ENCODE peak calls at places on chromosomes 11 and 22, in nine cellular contexts. Z is breast epithelium; H is neural progenitor cell; M is effector memory CD4-positive, alpha-beta T cell; R is K562; A is CD8-positive, alpha-beta memory T cell; L is keratinocyte; X is IMR-90; I is GM23248. N is an unnamed sample.
A peak's percentile ranks its signal among the peaks of the same experiment; 100 is the strongest.

GRCh38 chr11:68150029-68150428 is 28.8 kb upstream of the CHKA start:
- DNase-seq in Z (no peak), H (no peak), M (no peak), R (peak; percentile 76), A (no peak), L (peak; percentile 7), X (peak; percentile 57), I (no peak), N (peak; percentile 89)

GRCh38 chr11:79708319-79708928 is 267.6 kb upstream of the TENM4 start:
- DNase-seq in Z (no peak), H (peak; percentile 72), M (no peak), R (peak; percentile 3), A (no peak), L (no peak), X (peak; percentile 50), I (peak; percentile 43), N (no peak)

GRCh38 chr11:7444582-7444981 is 40.7 kb upstream of the OLFML1 start:
- DNase-seq in Z (no peak), H (peak; percentile 60), M (no peak), R (no peak), A (no peak), L (no peak), X (no peak), I (no peak), N (no peak)

GRCh38 chr11:64437426-64437825 is 78.5 kb downstream of the RPS6KA4 start:
- DNase-seq in Z (no peak), H (no peak), M (no peak), R (no peak), A (no peak), L (no peak), X (no peak), I (no peak), N (no peak)

GRCh38 chr11:64385953-64386704 is 27.2 kb downstream of the RPS6KA4 start:
- DNase-seq in Z (no peak), H (no peak), M (no peak), R (no peak), A (no peak), L (no peak), X (peak; percentile 35), I (peak; percentile 62), N (no peak)

GRCh38 chr11:67372232-67372992 is 986 bp downstream of the CLCF1 start:
- DNase-seq in Z (no peak), H (peak; percentile 69), M (no peak), R (peak; percentile 67), A (no peak), L (no peak), X (no peak), I (peak; percentile 48), N (peak; percentile 47)

GRCh38 chr11:45246241-45246640 is 39.9 kb downstream of the SYT13 start:
- DNase-seq in Z (no peak), H (no peak), M (no peak), R (no peak), A (no peak), L (no peak), X (no peak), I (no peak), N (no peak)

GRCh38 chr11:28339488-28339887 is 231.3 kb downstream of the METTL15 start:
- DNase-seq in Z (no peak), H (no peak), M (no peak), R (no peak), A (no peak), L (no peak), X (no peak), I (no peak), N (no peak)

GRCh38 chr11:31887180-31887579 is 76.1 kb upstream of the PAX6 start:
- DNase-seq in Z (no peak), H (peak; percentile 37), M (no peak), R (peak; percentile 54), A (no peak), L (no peak), X (no peak), I (no peak), N (no peak)

GRCh38 chr22:30328466-30329049 is 1.8 kb upstream of the TBC1D10A start:
- DNase-seq in Z (no peak), H (no peak), M (no peak), R (no peak), A (no peak), L (no peak), X (no peak), I (no peak), N (no peak)

GRCh38 chr11:101008961-101009684 is 120.5 kb downstream of the PGR start:
- DNase-seq in Z (no peak), H (no peak), M (no peak), R (no peak), A (no peak), L (no peak), X (no peak), I (no peak), N (no peak)

GRCh38 chr11:6079463-6079862 is 28.0 kb upstream of the OR56B4 start:
- DNase-seq in Z (no peak), H (no peak), M (no peak), R (no peak), A (no peak), L (no peak), X (no peak), I (no peak), N (no peak)

GRCh38 chr11:281486-282161 is 3.4 kb downstream of the NLRP6 start:
- DNase-seq in Z (peak; percentile 28), H (no peak), M (no peak), R (no peak), A (no peak), L (no peak), X (no peak), I (no peak), N (no peak)

GRCh38 chr11:72041364-72042058 is 38.8 kb downstream of the NUMA1 start:
- DNase-seq in Z (peak; percentile 87), H (peak; percentile 92), M (peak; percentile 29), R (peak; percentile 32), A (peak; percentile 46), L (no peak), X (peak; percentile 75), I (peak; percentile 91), N (peak; percentile 88)

GRCh38 chr11:8209208-8209807 is 40.5 kb upstream of the RIC3 start:
- DNase-seq in Z (no peak), H (no peak), M (no peak), R (peak; percentile 63), A (no peak), L (no peak), X (no peak), I (no peak), N (no peak)

GRCh38 chr22:30214703-30215405 is 31.7 kb downstream of the LIF start:
- DNase-seq in Z (no peak), H (no peak), M (no peak), R (no peak), A (no peak), L (no peak), X (no peak), I (no peak), N (no peak)

GRCh38 chr11:35073691-35074382 is 65.1 kb upstream of the CD44 start:
- DNase-seq in Z (no peak), H (no peak), M (no peak), R (peak; percentile 22), A (no peak), L (no peak), X (peak; percentile 49), I (peak; percentile 70), N (no peak)

GRCh38 chr11:107840120-107840479 is 18.5 kb downstream of the SLC35F2 start:
- DNase-seq in Z (no peak), H (no peak), M (no peak), R (no peak), A (no peak), L (no peak), X (no peak), I (no peak), N (no peak)
- H3K27ac ChIP-seq in Z (peak overlapping the region; percentile 91), H (no peak overlapping the region), M (no peak overlapping the region), R (peak overlapping the region; percentile 85), A (no peak overlapping the region), L (peak overlapping the region; percentile 86), X (peak overlapping the region; percentile 35), I (peak overlapping the region; percentile 76), N (no peak overlapping the region)

DNA sequence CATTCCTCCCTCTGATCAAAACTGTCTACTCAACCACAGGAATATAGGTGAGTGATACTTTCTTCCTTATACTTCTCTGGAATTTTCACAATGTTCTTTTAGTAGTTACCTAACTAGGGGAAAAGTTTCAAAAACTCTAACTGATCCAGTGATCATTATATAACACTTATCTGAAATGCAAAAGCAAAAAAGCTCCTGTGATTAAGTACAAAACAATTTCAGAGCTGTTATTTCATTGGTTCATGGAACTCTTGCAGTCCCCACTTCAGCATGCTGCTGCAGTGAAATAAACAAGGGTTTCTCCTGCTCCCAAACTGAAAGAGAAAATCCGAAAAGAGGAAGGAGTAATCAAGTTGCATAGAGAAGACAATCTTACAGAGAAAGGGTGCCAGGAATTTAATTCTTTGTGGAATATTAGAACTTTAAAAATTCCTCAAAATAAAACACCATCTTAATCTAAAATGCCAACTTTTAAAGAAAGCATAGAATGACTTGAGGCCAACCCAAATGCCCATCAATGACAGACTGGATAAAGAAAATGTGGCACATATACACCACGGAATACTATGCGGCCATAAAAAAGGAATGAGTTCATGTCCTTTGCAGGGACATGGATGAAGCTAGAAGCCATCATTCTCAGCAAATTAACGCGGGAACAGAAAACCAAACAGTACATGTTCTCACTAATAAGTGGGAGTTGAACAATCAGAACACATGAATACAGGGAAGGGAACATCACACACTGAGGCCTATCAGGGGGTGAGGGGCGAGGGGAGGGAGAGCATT is 20.3 kb downstream of the PPP2R1B start:
- DNase-seq in Z (no peak), H (no peak), M (no peak), R (no peak), A (no peak), L (no peak), X (peak; percentile 75), I (peak; percentile 65), N (no peak)
- H3K9me3 ChIP-seq in Z (no peaks in the 10 kb centered on the region), H (no peaks in the 10 kb centered on the region), M (no peaks in the 10 kb centered on the region), R (no peaks in the 10 kb centered on the region), A (no peaks in the 10 kb centered on the region), L (no peaks in the 10 kb centered on the region), X (no peaks in the 10 kb centered on the region), I (no peaks in the 10 kb centered on the region), N (no peaks in the 10 kb centered on the region)

GRCh38 chr22:17096095-17096494 is 11.3 kb downstream of the IL17RA start:
- DNase-seq in Z (no peak), H (no peak), M (no peak), R (no peak), A (no peak), L (no peak), X (no peak), I (no peak), N (no peak)
- H3K4me1 ChIP-seq in Z (no peaks in the 10 kb centered on the region), H (no peaks in the 10 kb centered on the region), M (peaks cover 62% of the 10 kb centered on the region), R (peaks cover 8% of the 10 kb centered on the region), A (peaks cover 86% of the 10 kb centered on the region), L (no peaks in the 10 kb centered on the region), X (no peaks in the 10 kb centered on the region), I (no peaks in the 10 kb centered on the region), N (peaks cover 11% of the 10 kb centered on the region)

GRCh38 chr22:19184276-19184997 is 5.9 kb upstream of the SLC25A1 start:
- DNase-seq in Z (no peak), H (no peak), M (no peak), R (no peak), A (no peak), L (no peak), X (no peak), I (no peak), N (no peak)
- H3K27ac ChIP-seq in Z (no peak overlapping the region), H (no peak overlapping the region), M (no peak overlapping the region), R (no peak overlapping the region), A (no peak overlapping the region), L (no peak overlapping the region), X (no peak overlapping the region), I (peak overlapping the region; percentile 60), N (no peak overlapping the region)

DNA sequence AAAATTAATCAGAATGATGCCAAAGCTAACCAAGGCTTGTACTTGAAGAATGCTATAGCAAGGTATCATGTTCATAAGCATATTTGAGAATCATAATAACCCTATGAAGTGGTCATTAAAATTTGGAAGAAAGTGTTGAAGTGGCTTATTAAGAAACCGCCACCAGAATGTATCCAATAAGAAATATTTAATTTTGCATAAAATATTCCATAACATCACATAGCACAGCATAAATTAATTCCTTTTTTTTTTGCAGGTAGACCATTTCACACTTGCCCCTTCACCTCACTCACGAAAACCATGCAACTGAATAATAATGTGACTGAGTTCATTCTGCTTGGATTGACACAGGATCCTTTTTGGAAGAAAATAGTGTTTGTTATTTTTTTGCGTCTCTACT is at the start of gene OR4C16:
- DNase-seq in Z (no peak), H (no peak), M (no peak), R (no peak), A (no peak), L (no peak), X (no peak), I (no peak), N (no peak)
- H3K9me3 ChIP-seq in Z (no peaks in the 10 kb centered on the region), H (peaks cover 29% of the 10 kb centered on the region), M (no peaks in the 10 kb centered on the region), R (no peaks in the 10 kb centered on the region), A (no peaks in the 10 kb centered on the region), L (no peaks in the 10 kb centered on the region), X (peaks cover 7% of the 10 kb centered on the region), I (no peaks in the 10 kb centered on the region), N (no peaks in the 10 kb centered on the region)